ENCODE peak calls at places on chromosomes 13 and 19, in six cellular contexts. M is AG09309, P is kidney, E is suprapubic skin, W is astrocyte, U is left ventricle myocardium inferior. X is an unnamed sample.

GRCh38 chr19:35031072-35031881 is 1.0 kb downstream of the SCN1B start:
- DNase-seq in E (no peak), P (no peak), U (peak), W (peak), M (no peak), X (no peak)

GRCh38 chr13:34805347-34805746 is 136.7 kb upstream of the NBEA start:
- DNase-seq in P (no peak), U (no peak), W (no peak), M (no peak), E (no peak), X (no peak)

GRCh38 chr13:113445791-113446487 is 7.3 kb downstream of the ADPRHL1 start:
- DNase-seq in E (no peak), W (no peak), M (no peak), P (peak), U (no peak), X (peak)

GRCh38 chr19:48837586-48838191 is 1.4 kb upstream of the HSD17B14 start:
- DNase-seq in E (no peak), M (no peak), U (no peak), W (no peak), P (no peak), X (no peak)

GRCh38 chr19:45446944-45447343 is 20.9 kb upstream of the FOSB start:
- DNase-seq in E (peak), W (no peak), U (no peak), M (no peak), P (no peak), X (no peak)

GRCh38 chr13:19685034-19685433 is 51.6 kb downstream of the MPHOSPH8 start:
- DNase-seq in P (peak), E (no peak), W (no peak), U (no peak), M (no peak), X (no peak)

GRCh38 chr13:46170687-46171086 is 11.3 kb downstream of the LCP1 start:
- DNase-seq in P (no peak), E (no peak), U (no peak), M (no peak), W (no peak), X (no peak)

GRCh38 chr19:39403331-39404312 is 3.0 kb upstream of the ZFP36 start:
- DNase-seq in U (peak), M (peak), E (peak), W (peak), P (peak), X (peak)

GRCh38 chr19:44741841-44742352 is 6.6 kb upstream of the BCL3 start:
- DNase-seq in E (peak), M (peak), W (peak), P (peak), U (peak), X (peak)

GRCh38 chr19:40718774-40719391 is 2.0 kb downstream of the ITPKC start:
- DNase-seq in M (no peak), W (peak), E (peak), P (peak), U (peak), X (no peak)

GRCh38 chr19:54473071-54473941 is at the start of gene CDC42EP5:
- DNase-seq in U (peak), M (peak), W (peak), E (peak), P (peak), X (no peak)
- H3K4me3 ChIP-seq in U (peak), M (peak), W (peak), E (peak), P (peak), X (no peak)

GRCh38 chr19:662962-663681 is at the start of gene RNF126:
- DNase-seq in M (peak), W (peak), U (peak), E (peak), P (peak), X (peak)

GRCh38 chr19:664913-665443 is 2.0 kb upstream of the RNF126 start:
- DNase-seq in U (peak), M (no peak), W (peak), E (peak), P (peak), X (peak)

GRCh38 chr19:661427-662196 is 1.4 kb downstream of the RNF126 start:
- DNase-seq in M (no peak), U (no peak), W (no peak), E (no peak), P (no peak), X (no peak)

GRCh38 chr19:662207-662961 is 630 bp downstream of the RNF126 start:
- DNase-seq in U (no peak), M (no peak), W (peak), P (no peak), E (no peak), X (peak)

DNA sequence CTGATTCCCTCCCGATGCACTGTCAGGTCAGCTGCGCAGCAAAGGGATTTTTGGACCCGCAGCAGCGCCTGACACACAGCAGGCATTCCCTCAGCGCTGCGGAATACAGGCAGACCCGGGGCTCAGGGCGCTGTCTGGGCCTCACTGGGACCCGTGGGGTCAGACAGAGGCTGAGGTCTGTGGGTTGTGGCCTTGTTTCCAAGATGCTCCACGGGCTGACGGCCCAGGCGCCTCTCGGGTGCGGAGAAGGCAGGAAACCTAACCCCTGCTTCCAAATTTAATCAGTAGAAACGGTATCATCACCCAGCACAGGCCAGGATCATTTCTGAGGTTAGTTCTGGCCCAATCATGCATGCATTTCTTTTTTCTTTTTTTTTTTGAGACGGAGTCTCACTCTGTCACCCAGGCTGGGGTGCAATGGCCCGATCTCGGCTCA is 686 bp upstream of the RNF126 start:
- DNase-seq in M (no peak), P (peak), E (no peak), U (no peak), W (peak), X (no peak)
- H3K4me3 ChIP-seq in M (peak), P (peak), E (peak), U (peak), W (peak), X (peak)

GRCh38 chr19:58304748-58305064 is 471 bp upstream of the ERVK3-1 start:
- DNase-seq in P (no peak), W (no peak), U (no peak), M (no peak), E (no peak), X (no peak)
- H3K4me3 ChIP-seq in P (peak), W (peak), U (peak), M (peak), E (peak), X (peak)

DNA sequence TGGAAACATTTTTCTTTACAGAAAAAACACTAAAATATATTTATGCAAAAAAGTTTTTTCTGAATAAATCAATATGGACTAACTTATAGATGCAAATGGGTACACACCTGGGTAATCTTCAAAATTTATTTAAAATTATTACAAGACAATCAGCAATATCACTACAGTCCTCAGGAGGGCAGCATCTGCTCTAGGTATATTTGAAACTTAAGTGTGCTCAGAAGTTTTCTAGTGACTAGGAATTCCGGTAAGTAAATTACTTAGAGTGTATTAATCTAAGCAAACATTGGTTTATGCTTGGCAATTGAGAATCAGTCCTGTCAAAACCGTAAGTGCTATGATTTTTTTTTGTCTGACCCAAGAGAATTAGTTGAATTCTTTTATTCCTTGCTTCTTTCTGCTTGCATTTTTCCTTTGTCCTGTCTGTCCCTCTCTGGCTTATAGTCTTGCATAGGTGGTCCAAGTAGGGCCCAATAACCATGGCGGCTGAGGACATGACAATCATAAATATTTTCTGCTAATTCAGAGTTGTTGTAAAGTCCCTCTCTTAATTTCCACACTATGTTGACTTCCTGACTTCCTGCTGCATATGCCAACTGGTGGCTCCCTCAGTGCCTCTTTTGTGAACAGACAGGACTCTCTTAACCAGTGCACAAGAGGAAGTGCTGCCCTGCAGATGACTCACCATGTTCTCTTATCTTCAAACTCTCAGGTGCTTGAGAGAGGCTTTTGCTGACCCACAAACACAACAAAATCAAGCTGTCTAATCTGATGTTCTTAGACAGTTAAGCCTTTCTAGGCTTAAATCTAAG is 82.2 kb downstream of the SLAIN1 start:
- DNase-seq in M (peak), P (no peak), E (no peak), U (no peak), W (peak), X (peak)
- H3K4me3 ChIP-seq in M (no peak), P (no peak), E (no peak), U (no peak), W (no peak), X (no peak)

GRCh38 chr13:112067121-112067741 is at the start of gene SOX1:
- DNase-seq in U (no peak), M (no peak), P (no peak), E (no peak), W (no peak), X (no peak)
- H3K4me3 ChIP-seq in U (peak), M (no peak), P (no peak), E (peak), W (peak), X (no peak)

X was measured in BE2C.